ENCODE peak calls at places on chromosomes 16 and 17, in four cellular contexts. R is right cardiac atrium, X is gastrocnemius medialis, O is AG04450. T is an unnamed sample. For H3K9me3, the result is how much of the 10 kb centered on the place peaks cover.

GRCh38 chr17:67759355-67760171 is 41.8 kb downstream of the NOL11 start:
- DNase-seq in R (peak), X (peak), O (peak), T (no peak)

GRCh38 chr17:81015135-81015534 is 19.8 kb upstream of the BAIAP2 start:
- DNase-seq in R (no peak), O (no peak), X (no peak), T (no peak)

GRCh38 chr17:30950669-30951399 is 20.0 kb upstream of the RNF135 start:
- DNase-seq in X (peak), R (peak), O (peak), T (peak)

GRCh38 chr17:78000351-78000750 is 41.8 kb downstream of the TNRC6C start:
- DNase-seq in O (no peak), X (no peak), R (no peak), T (no peak)

GRCh38 chr16:10883004-10883403 is 6.0 kb downstream of the CIITA start:
- DNase-seq in O (no peak), X (no peak), R (no peak), T (no peak)

GRCh38 chr17:12020595-12021590 is at the start of gene MAP2K4:
- DNase-seq in R (peak), O (peak), X (peak), T (peak)

GRCh38 chr17:44083250-44083849 is 12.8 kb downstream of the G6PC3 start:
- DNase-seq in X (no peak), R (no peak), O (no peak), T (no peak)

GRCh38 chr16:53511403-53512280 is 8.6 kb upstream of the AKTIP start:
- DNase-seq in O (no peak), R (no peak), X (no peak), T (no peak)

GRCh38 chr17:45127583-45128300 is 4.6 kb downstream of the PLCD3 start:
- DNase-seq in R (peak), O (no peak), X (no peak), T (peak)

GRCh38 chr16:67364610-67365256 is 28.6 kb downstream of the TPPP3 start:
- DNase-seq in R (no peak), O (no peak), X (no peak), T (no peak)

GRCh38 chr16:70250748-70251650 is 741 bp downstream of the EXOSC6 start:
- DNase-seq in O (no peak), X (no peak), R (peak), T (peak)

GRCh38 chr17:80160536-80160935 is 9.3 kb upstream of the CARD14 start:
- DNase-seq in O (no peak), R (no peak), X (no peak), T (no peak)

GRCh38 chr17:17439971-17440843 is 36.6 kb upstream of the MED9 start:
- DNase-seq in X (no peak), O (no peak), R (peak), T (no peak)

GRCh38 chr16:30478766-30479478 is 6.4 kb downstream of the ITGAL start:
- DNase-seq in R (no peak), X (no peak), O (no peak), T (no peak)

GRCh38 chr16:78675312-78675711 is 575.9 kb downstream of the WWOX start:
- DNase-seq in R (no peak), X (no peak), O (no peak), T (no peak)

GRCh38 chr17:50728112-50728429 is 8.7 kb downstream of the LUC7L3 start:
- DNase-seq in R (no peak), X (no peak), O (no peak), T (no peak)

GRCh38 chr17:47663997-47664941 is 14.6 kb downstream of the KPNB1 start:
- DNase-seq in R (peak), X (no peak), O (no peak), T (no peak)

GRCh38 chr17:31339906-31340661 is 18.7 kb upstream of the EVI2A start:
- DNase-seq in R (no peak), X (no peak), O (no peak), T (no peak)

GRCh38 chr16:24077989-24078388 is 178.1 kb upstream of the CACNG3 start:
- DNase-seq in R (no peak), X (no peak), O (no peak), T (no peak)

GRCh38 chr17:79979201-79979840 is 56.4 kb downstream of the TBC1D16 start:
- DNase-seq in O (no peak), R (no peak), X (no peak), T (peak)

GRCh38 chr16:89693931-89694783 is 7.3 kb downstream of the SPATA2L start:
- DNase-seq in R (peak), X (no peak), O (no peak), T (no peak)

GRCh38 chr17:17387017-17387416 is 83.8 kb downstream of the NT5M start:
- DNase-seq in R (no peak), O (no peak), X (no peak), T (peak)

GRCh38 chr16:57960310-57960709 is 10.6 kb downstream of the CNGB1 start:
- DNase-seq in X (no peak), O (no peak), R (no peak), T (peak)

GRCh38 chr16:83392743-83393142 is 415.0 kb upstream of the HSBP1 start:
- DNase-seq in O (no peak), R (no peak), X (no peak), T (no peak)

GRCh38 chr16:87335968-87336849 is 19.0 kb upstream of the C16orf95 start:
- DNase-seq in O (no peak), X (no peak), R (peak), T (peak)

GRCh38 chr17:76725580-76726230 is 701 bp downstream of the JMJD6 start:
- DNase-seq in R (peak), O (no peak), X (peak), T (peak)

GRCh38 chr17:50839591-50840310 is 4.4 kb downstream of the WFIKKN2 start:
- DNase-seq in X (no peak), R (no peak), O (no peak), T (peak)

GRCh38 chr16:31916056-31916488 is 42.5 kb downstream of the ZNF267 start:
- DNase-seq in O (no peak), X (no peak), R (no peak), T (no peak)

GRCh38 chr16:31920373-31920772 is 46.8 kb downstream of the ZNF267 start:
- DNase-seq in O (no peak), X (no peak), R (no peak), T (no peak)
- H3K9me3 ChIP-seq in O (under half), X (under half), R (under half), T (under half)

GRCh38 chr17:64779344-64780095 is 117.4 kb upstream of the SMURF2 start:
- DNase-seq in O (no peak), R (no peak), X (no peak), T (peak)

GRCh38 chr17:64775701-64776570 is 113.8 kb upstream of the SMURF2 start:
- DNase-seq in X (no peak), O (no peak), R (no peak), T (no peak)

GRCh38 chr17:64778367-64779290 is 116.5 kb upstream of the SMURF2 start:
- DNase-seq in R (peak), X (no peak), O (no peak), T (no peak)

GRCh38 chr17:64777413-64778101 is 115.5 kb upstream of the SMURF2 start:
- DNase-seq in R (no peak), O (no peak), X (no peak), T (peak)

DNA sequence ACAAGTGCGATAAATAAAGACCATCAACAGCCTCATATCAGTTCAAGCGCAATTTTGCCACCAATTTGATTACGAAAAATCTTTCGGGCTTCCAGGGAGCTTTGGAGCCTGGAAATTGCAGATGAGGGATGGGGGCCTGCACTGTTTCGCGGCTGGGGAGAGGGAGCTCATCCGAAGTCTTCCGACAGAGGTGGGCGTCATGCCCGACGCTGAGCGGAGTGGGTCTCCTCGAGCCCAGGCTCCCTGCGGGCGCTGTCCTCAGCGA is 115.9 kb upstream of the SMURF2 start:
- DNase-seq in R (no peak), X (no peak), O (no peak), T (no peak)
- H3K4me3 ChIP-seq in R (peak), X (peak), O (no peak), T (no peak)

DNA sequence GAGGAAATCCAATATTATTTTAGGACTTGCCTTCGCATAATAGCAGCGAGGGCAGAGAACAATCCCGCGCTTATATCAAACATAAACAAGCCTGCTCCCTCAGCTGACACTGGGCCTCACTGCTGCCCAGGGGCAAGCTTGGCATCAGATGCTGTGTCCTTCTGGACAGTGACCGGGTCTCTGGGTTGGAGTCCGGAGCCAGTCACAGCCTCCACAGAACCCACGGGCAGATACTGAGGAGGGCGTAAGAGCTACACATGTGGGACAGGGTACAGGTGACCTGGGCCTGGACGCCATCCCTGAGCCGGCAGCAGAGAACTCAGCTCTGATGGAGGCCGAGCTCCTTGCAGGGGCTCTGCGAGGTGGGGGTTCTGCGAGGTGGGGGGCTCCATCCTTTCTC is 14.7 kb upstream of the ZNF469 start:
- DNase-seq in R (peak), X (no peak), O (no peak), T (peak)
- H3K27ac ChIP-seq in R (no peak), X (no peak), O (no peak), T (no peak)

GRCh38 chr16:35908942-35909341 is 2449.5 kb downstream of the TP53TG3F start:
- DNase-seq in R (no peak), O (no peak), X (no peak), T (no peak)

GRCh38 chr16:35910409-35910808 is 2451.0 kb downstream of the TP53TG3F start:
- DNase-seq in R (no peak), X (no peak), O (no peak), T (no peak)

GRCh38 chr16:35909351-35909954 is 2450.0 kb downstream of the TP53TG3F start:
- DNase-seq in R (no peak), O (no peak), X (no peak), T (no peak)

GRCh38 chr16:35906440-35906839 is 2447.0 kb downstream of the TP53TG3F start:
- DNase-seq in O (no peak), X (no peak), R (no peak), T (no peak)

DNA sequence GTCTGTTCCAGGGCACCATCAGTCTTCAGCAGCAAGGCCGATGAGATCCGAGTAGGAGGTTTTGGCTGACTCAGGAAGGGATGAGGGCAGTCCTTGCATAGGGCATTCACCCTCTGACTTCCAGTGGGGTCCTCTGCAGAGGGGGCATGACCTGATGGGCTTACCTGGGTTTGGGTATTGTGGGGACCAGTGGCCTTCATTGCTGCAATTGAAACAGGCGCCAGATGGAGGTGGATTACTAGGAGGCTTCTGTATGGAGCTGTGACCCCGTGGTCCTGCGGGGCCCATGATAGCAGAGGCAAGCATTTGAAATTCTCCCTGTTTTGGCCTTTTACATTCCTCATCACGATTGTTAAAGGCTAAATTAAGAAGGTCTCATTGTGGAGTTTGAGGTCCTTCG is 2448.7 kb downstream of the TP53TG3F start:
- DNase-seq in R (no peak), O (no peak), X (no peak), T (no peak)
- H3K9me3 ChIP-seq in R (under half), O (half or more), X (under half), T (under half)

GRCh38 chr17:7306911-7307685 is at the start of gene EIF5A:
- DNase-seq in X (peak), O (peak), R (peak), T (peak)

GRCh38 chr17:7307686-7308624 is 527 bp downstream of the EIF5A start:
- DNase-seq in O (no peak), X (no peak), R (peak), T (peak)

GRCh38 chr17:7311110-7311698 is 3.8 kb downstream of the EIF5A start:
- DNase-seq in X (no peak), R (no peak), O (no peak), T (no peak)

GRCh38 chr17:7308625-7309433 is 1.4 kb downstream of the EIF5A start:
- DNase-seq in X (peak), R (peak), O (no peak), T (peak)

DNA sequence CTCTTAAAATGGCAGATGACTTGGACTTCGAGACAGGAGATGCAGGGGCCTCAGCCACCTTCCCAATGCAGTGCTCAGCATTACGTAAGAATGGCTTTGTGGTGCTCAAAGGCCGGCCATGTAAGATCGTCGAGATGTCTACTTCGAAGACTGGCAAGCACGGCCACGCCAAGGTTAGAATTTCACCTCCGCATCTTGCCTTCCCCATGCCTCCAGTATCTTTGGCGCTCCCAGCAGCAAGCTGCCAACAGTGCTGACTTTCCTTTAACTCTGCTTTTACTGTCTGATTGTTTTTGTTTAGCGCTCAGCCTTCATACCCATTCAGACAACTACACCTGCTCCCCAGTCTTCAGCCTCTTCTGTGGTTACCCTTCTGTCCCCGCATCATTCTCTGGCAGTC is 2.2 kb downstream of the EIF5A start:
- DNase-seq in R (no peak), O (no peak), X (no peak), T (no peak)
- H3K4me3 ChIP-seq in R (no peak), O (peak), X (peak), T (no peak)

GRCh38 chr16:84786605-84787302 is 33.0 kb upstream of the CRISPLD2 start:
- DNase-seq in R (no peak), O (no peak), X (no peak), T (no peak)
- H3K27ac ChIP-seq in R (no peak), O (no peak), X (no peak), T (no peak)

DNA sequence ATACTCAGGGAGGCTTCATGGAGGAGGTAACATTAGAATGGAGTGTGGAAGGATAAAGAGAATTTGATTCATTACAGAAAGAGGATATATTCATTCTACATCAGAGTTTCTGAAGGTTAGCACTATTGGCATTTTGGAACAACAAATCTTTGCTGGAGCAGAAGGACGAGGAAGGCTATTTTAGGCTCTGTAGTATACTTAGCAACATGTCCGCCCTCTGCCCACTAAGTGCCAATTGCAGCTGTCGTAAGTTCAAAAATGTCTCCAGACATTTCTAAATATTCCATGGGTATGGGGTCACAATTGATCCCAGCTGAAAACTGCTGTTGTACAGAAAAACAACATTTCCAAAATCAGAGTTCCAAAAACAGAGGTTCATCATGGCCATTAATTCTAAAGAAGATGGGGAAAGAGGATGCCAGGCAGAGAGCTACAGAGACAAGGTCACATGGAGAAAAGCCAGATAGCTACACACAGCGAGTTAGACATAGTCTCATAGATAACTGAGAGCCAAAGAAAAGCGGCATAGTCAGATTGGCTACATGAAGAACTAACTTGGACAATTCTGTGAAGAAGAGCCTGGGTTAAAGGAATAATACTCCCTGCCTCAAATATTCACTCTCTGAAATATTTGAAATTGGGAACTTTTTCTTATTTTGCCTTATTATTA is 846.4 kb upstream of the CDH8 start:
- DNase-seq in O (no peak), X (no peak), R (no peak), T (no peak)
- H3K9me3 ChIP-seq in O (under half), X (under half), R (under half), T (under half)

DNA sequence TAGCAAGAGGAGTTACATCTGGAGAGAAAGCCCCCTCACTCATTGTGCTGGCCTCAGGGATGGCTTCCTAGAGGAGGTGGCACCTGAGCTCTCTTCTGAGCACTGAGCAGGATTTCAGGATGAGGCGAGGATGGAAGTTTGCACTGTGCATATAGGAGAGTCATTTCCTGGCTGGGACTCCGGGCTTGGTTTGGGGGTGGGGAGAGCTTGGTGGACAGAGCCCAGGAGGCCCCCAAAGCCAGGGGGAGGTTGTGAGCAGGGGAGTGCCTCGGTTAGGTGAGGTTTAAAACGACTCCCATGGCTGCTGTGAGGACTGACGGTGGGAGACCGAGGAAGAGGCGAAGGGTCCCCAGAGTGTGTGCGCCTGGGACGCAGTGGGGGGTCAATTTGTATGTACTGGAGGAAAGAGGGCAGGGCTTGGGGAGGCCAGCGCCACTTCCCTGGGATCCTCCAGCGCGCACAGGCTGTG is 1.2 kb downstream of the CAMKK1 start:
- DNase-seq in O (no peak), R (no peak), X (no peak), T (no peak)
- H3K4me3 ChIP-seq in O (peak), R (no peak), X (peak), T (no peak)

GRCh38 chr16:75559564-75560372 is 3.7 kb upstream of the TMEM231 start:
- DNase-seq in O (no peak), X (no peak), R (peak), T (no peak)

GRCh38 chr16:75552951-75553350 is 3.1 kb downstream of the TMEM231 start:
- DNase-seq in R (no peak), O (no peak), X (no peak), T (no peak)

GRCh38 chr16:75559002-75559401 is 3.0 kb upstream of the TMEM231 start:
- DNase-seq in O (no peak), X (no peak), R (no peak), T (no peak)

GRCh38 chr16:75555213-75555706 is 792 bp downstream of the TMEM231 start:
- DNase-seq in X (peak), R (peak), O (peak), T (peak)

DNA sequence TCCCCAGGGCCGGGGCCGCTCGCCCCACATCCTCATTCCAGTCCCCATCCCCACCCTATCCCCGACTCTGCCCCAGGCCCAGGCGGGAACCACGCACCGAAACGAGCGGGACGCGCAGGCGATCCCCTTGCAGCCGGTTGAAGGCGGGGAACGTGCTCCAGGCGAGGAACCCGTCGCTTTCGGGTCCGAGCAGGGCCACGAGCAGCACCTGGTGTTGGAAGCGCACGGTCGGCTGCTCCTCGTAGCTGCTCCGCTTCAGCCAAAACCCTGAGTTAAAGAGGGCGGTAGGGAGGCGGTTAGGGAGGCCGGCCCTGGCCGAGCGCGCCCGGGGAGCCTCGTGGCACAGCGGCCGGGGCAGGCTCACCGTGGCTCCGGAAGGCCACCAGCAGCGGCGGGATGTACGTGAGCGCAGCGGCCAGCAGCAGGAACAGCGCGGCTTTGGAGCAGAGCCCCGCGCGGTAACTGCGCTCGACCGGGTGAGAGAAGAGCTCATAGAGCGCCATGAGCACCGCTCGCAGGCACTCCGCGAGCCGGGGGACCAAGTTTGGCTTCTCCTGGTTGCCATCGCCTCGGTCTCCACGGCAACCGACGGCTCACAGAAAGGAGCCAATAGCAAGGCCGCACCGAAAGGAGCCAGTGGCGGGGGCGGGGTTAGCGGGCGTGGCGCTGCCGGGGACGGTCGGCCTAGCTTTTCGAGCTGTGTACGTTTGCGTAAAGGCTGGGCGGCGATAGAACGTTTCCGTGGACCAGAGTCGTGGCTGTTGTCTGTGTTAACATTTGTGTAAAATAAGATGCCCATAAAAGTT is at the start of gene TMEM231:
- DNase-seq in X (peak), O (peak), R (peak), T (peak)
- H3K27ac ChIP-seq in X (peak), O (peak), R (peak), T (peak)